ENCODE peak calls at places on chromosomes 5 and 9, in five cellular contexts. S is mesothelial cell of epicardium, O is left ventricle myocardium inferior, P is NCI-H1694 treated with DMSO at 0.1 percent for 48 hours, M is T-helper 1 cell. Z is an unnamed sample.

GRCh38 chr5:53362521-53362941 is 117.9 kb upstream of the FST start:
- DNase-seq in M (no peak), S (no peak), P (no peak), O (no peak), Z (no peak)

GRCh38 chr5:169197343-169197742 is 103.6 kb downstream of the SLIT3 start:
- DNase-seq in P (no peak), M (no peak), S (no peak), O (no peak), Z (no peak)

GRCh38 chr5:124697912-124698690 is 48.3 kb downstream of the ZNF608 start:
- DNase-seq in P (no peak), O (peak), S (no peak), M (no peak), Z (no peak)

GRCh38 chr5:110909950-110910349 is 161.6 kb upstream of the TSLP start:
- DNase-seq in M (no peak), O (no peak), P (peak), S (no peak), Z (no peak)

GRCh38 chr5:94111209-94112004 is 370.0 kb upstream of the POU5F2 start:
- DNase-seq in O (peak), M (peak), P (peak), S (peak), Z (peak)

GRCh38 chr9:98998441-98999151 is 54.9 kb downstream of the COL15A1 start:
- DNase-seq in O (peak), M (peak), S (peak), P (no peak), Z (peak)

GRCh38 chr5:133685402-133686018 is 73.2 kb upstream of the FSTL4 start:
- DNase-seq in S (no peak), P (peak), O (no peak), M (no peak), Z (no peak)

GRCh38 chr9:297104-297794 is 82.6 kb downstream of the DOCK8 start:
- DNase-seq in S (no peak), O (no peak), P (no peak), M (peak), Z (no peak)

GRCh38 chr5:98458004-98458403 is 315.5 kb upstream of the RGMB start:
- DNase-seq in S (no peak), P (no peak), O (no peak), M (no peak), Z (no peak)

GRCh38 chr5:13745508-13745907 is 199.0 kb downstream of the DNAH5 start:
- DNase-seq in P (no peak), O (no peak), M (no peak), S (no peak), Z (no peak)

GRCh38 chr5:11166906-11167305 is 405.9 kb upstream of the DAP start:
- DNase-seq in P (no peak), S (no peak), O (no peak), M (no peak), Z (peak)

GRCh38 chr9:113853333-113853732 is 22.8 kb upstream of the ZNF618 start:
- DNase-seq in M (no peak), P (no peak), O (no peak), S (no peak), Z (no peak)

GRCh38 chr5:24905123-24905522 is 260.3 kb upstream of the CDH10 start:
- DNase-seq in S (no peak), M (no peak), P (peak), O (no peak), Z (no peak)

GRCh38 chr5:159005062-159005461 is 94.7 kb downstream of the EBF1 start:
- DNase-seq in O (no peak), S (no peak), P (no peak), M (no peak), Z (no peak)

GRCh38 chr5:307794-308579 is 13.5 kb upstream of the AHRR start:
- DNase-seq in P (no peak), S (no peak), M (no peak), O (no peak), Z (no peak)

GRCh38 chr9:2155966-2156365 is 140.8 kb downstream of the SMARCA2 start:
- DNase-seq in M (no peak), O (no peak), S (no peak), P (no peak), Z (no peak)

GRCh38 chr9:89732295-89732951 is 127.6 kb downstream of the GADD45G start:
- DNase-seq in O (no peak), M (no peak), P (no peak), S (no peak), Z (no peak)

GRCh38 chr9:18359335-18359734 is 114.6 kb upstream of the ADAMTSL1 start:
- DNase-seq in O (no peak), S (no peak), M (no peak), P (no peak), Z (no peak)

GRCh38 chr5:139456776-139457175 is 5.8 kb downstream of the ECSCR start:
- DNase-seq in P (no peak), S (no peak), O (no peak), M (no peak), Z (no peak)

GRCh38 chr5:469752-470483 is 26.9 kb downstream of the EXOC3 start:
- DNase-seq in P (no peak), M (no peak), S (no peak), O (peak), Z (no peak)

GRCh38 chr9:113649054-113649453 is 185.5 kb downstream of the RGS3 start:
- DNase-seq in M (no peak), S (no peak), O (peak), P (peak), Z (peak)

GRCh38 chr5:132182366-132183040 is 45.1 kb downstream of the P4HA2 start:
- DNase-seq in S (no peak), M (no peak), O (no peak), P (no peak), Z (no peak)

GRCh38 chr5:35016179-35017056 is 31.3 kb downstream of the AGXT2 start:
- DNase-seq in S (no peak), M (no peak), O (no peak), P (no peak), Z (no peak)

GRCh38 chr9:78857371-78858225 is 560.7 kb downstream of the PSAT1 start:
- DNase-seq in S (no peak), P (no peak), M (no peak), O (no peak), Z (no peak)

GRCh38 chr5:105885266-105885665 is 1785.5 kb downstream of the EFNA5 start:
- DNase-seq in P (no peak), M (no peak), O (no peak), S (no peak), Z (no peak)

GRCh38 chr9:91727316-91727861 is 222.6 kb downstream of the ROR2 start:
- DNase-seq in S (no peak), P (peak), O (no peak), M (peak), Z (no peak)

GRCh38 chr9:117649126-117649525 is 55.1 kb upstream of the TLR4 start:
- DNase-seq in S (no peak), M (no peak), O (no peak), P (no peak), Z (no peak)

GRCh38 chr5:144144956-144145751 is 25.3 kb downstream of the YIPF5 start:
- DNase-seq in P (no peak), O (no peak), S (no peak), M (no peak), Z (no peak)

GRCh38 chr5:89034588-89034987 is 151.6 kb upstream of the MEF2C start:
- DNase-seq in S (no peak), M (no peak), P (no peak), O (no peak), Z (no peak)

Z was measured in anterior cingulate cortex.